ENCODE peak calls at places on chromosomes 5 and 9, in five cellular contexts. B is A549, N is AG04449, J is HCT116, E is heart left ventricle. F is an unnamed sample.

GRCh38 chr9:87267701-87268100 is 230.0 kb upstream of the DAPK1 start:
- DNase-seq in E (peak), B (no peak), N (no peak), J (no peak), F (peak)

GRCh38 chr9:129561594-129562281 is 59.2 kb downstream of the C9orf50 start:
- DNase-seq in J (no peak), N (no peak), E (no peak), B (no peak), F (no peak)

GRCh38 chr5:118336468-118336867 is 651.9 kb downstream of the DTWD2 start:
- DNase-seq in J (no peak), N (no peak), B (no peak), E (no peak), F (no peak)

GRCh38 chr5:118407958-118408357 is 580.4 kb downstream of the DTWD2 start:
- DNase-seq in N (no peak), J (no peak), E (no peak), B (no peak), F (no peak)

GRCh38 chr5:109399092-109399759 is 10.5 kb downstream of the PJA2 start:
- DNase-seq in E (no peak), J (no peak), N (no peak), B (no peak), F (no peak)

GRCh38 chr9:14880951-14881465 is 29.2 kb downstream of the FREM1 start:
- DNase-seq in J (no peak), E (no peak), B (no peak), N (no peak), F (no peak)

GRCh38 chr5:103258957-103259704 is 568 bp downstream of the MACIR start:
- DNase-seq in J (no peak), E (peak), B (peak), N (no peak), F (peak)

GRCh38 chr9:14321517-14322125 is 7.7 kb upstream of the NFIB start:
- DNase-seq in J (no peak), N (no peak), E (no peak), B (no peak), F (no peak)

GRCh38 chr9:107637421-107638420 is 148.2 kb upstream of the KLF4 start:
- DNase-seq in J (no peak), E (peak), B (peak), N (peak), F (peak)

GRCh38 chr9:106953166-106953565 is 90.2 kb downstream of the ZNF462 start:
- DNase-seq in J (no peak), E (no peak), N (no peak), B (peak), F (peak)

GRCh38 chr9:131365546-131365945 is 28.3 kb upstream of the PRRC2B start:
- DNase-seq in E (no peak), N (no peak), J (no peak), B (no peak), F (no peak)

GRCh38 chr9:115192835-115193234 is 74.9 kb upstream of the TNC start:
- DNase-seq in B (no peak), E (no peak), J (no peak), N (no peak), F (no peak)

GRCh38 chr9:17907780-17908513 is 329.1 kb downstream of the SH3GL2 start:
- DNase-seq in B (no peak), E (no peak), N (no peak), J (no peak), F (no peak)

GRCh38 chr5:81856948-81857928 is 106.3 kb upstream of the SSBP2 start:
- DNase-seq in J (no peak), N (no peak), E (peak), B (no peak), F (peak)

GRCh38 chr9:21684831-21685362 is 117.5 kb upstream of the MTAP start:
- DNase-seq in B (peak), J (peak), N (no peak), E (no peak), F (peak)

GRCh38 chr5:89213584-89213983 is 330.6 kb upstream of the MEF2C start:
- DNase-seq in J (no peak), N (peak), E (peak), B (no peak), F (no peak)

GRCh38 chr5:79795764-79796398 is 106.2 kb downstream of the CMYA5 start:
- DNase-seq in J (no peak), N (no peak), E (peak), B (no peak), F (peak)

GRCh38 chr5:6659941-6660684 is 26.9 kb downstream of the SRD5A1 start:
- DNase-seq in J (no peak), N (no peak), E (no peak), B (no peak), F (no peak)

GRCh38 chr5:126395627-126396026 is 27.6 kb upstream of the GRAMD2B start:
- DNase-seq in N (no peak), B (no peak), J (no peak), E (no peak), F (peak)

GRCh38 chr5:16427572-16427971 is 38.0 kb downstream of the ZNF622 start:
- DNase-seq in N (no peak), J (no peak), B (no peak), E (no peak), F (no peak)

GRCh38 chr5:179275381-179275878 is 69.8 kb downstream of the ADAMTS2 start:
- DNase-seq in N (no peak), J (no peak), B (no peak), E (no peak), F (no peak)

GRCh38 chr9:8961186-8961666 is 1161.6 kb upstream of the DMAC1 start:
- DNase-seq in E (peak), J (no peak), N (no peak), B (no peak), F (no peak)

GRCh38 chr9:7135735-7136134 is 378.0 kb downstream of the KDM4C start:
- DNase-seq in B (no peak), N (no peak), J (no peak), E (no peak), F (no peak)

GRCh38 chr9:118268046-118268445 is 563.8 kb downstream of the TLR4 start:
- DNase-seq in J (no peak), N (no peak), B (no peak), E (no peak), F (no peak)

GRCh38 chr5:137648361-137648760 is 87.5 kb downstream of the KLHL3 start:
- DNase-seq in B (no peak), N (no peak), E (no peak), J (no peak), F (no peak)

GRCh38 chr5:125409496-125410351 is 663.3 kb upstream of the ZNF608 start:
- DNase-seq in B (no peak), N (no peak), J (no peak), E (no peak), F (peak)

GRCh38 chr5:77397686-77398300 is 94.3 kb downstream of the WDR41 start:
- DNase-seq in N (no peak), J (no peak), B (no peak), E (no peak), F (no peak)

GRCh38 chr5:132876020-132876759 is 2.7 kb downstream of the LEAP2 start:
- DNase-seq in J (no peak), E (no peak), B (no peak), N (peak), F (peak)

GRCh38 chr5:134127376-134127861 is 12.9 kb downstream of the TCF7 start:
- DNase-seq in B (no peak), N (no peak), J (no peak), E (peak), F (peak)

GRCh38 chr9:21141427-21141882 is at the start of gene IFNW1:
- DNase-seq in N (no peak), J (no peak), E (no peak), B (no peak), F (no peak)

GRCh38 chr5:86786955-86787354 is 169.2 kb downstream of the COX7C start:
- DNase-seq in J (no peak), B (no peak), E (peak), N (no peak), F (no peak)

GRCh38 chr5:8954801-8955200 is 591.1 kb downstream of the SEMA5A start:
- DNase-seq in E (no peak), J (no peak), N (no peak), B (no peak), F (no peak)

GRCh38 chr5:2750026-2750757 is 1.3 kb downstream of the IRX2 start:
- DNase-seq in E (no peak), N (no peak), B (no peak), J (no peak), F (peak)

GRCh38 chr9:134375430-134376385 is 49.5 kb downstream of the RXRA start:
- DNase-seq in E (no peak), B (no peak), N (no peak), J (no peak), F (no peak)

GRCh38 chr9:35923927-35924763 is 14.9 kb downstream of the SPAAR start:
- DNase-seq in J (peak), B (peak), E (no peak), N (peak), F (peak)

GRCh38 chr5:168292783-168293696 is 1.6 kb downstream of the WWC1 start:
- DNase-seq in N (no peak), B (no peak), E (no peak), J (no peak), F (no peak)

GRCh38 chr5:8844206-8844605 is 701.7 kb downstream of the SEMA5A start:
- DNase-seq in N (no peak), E (no peak), B (no peak), J (no peak), F (no peak)

GRCh38 chr9:16207161-16207560 is 654.3 kb downstream of the CCDC171 start:
- DNase-seq in E (peak), J (no peak), B (no peak), N (no peak), F (no peak)

GRCh38 chr9:138024131-138024530 is 146.5 kb downstream of the CACNA1B start:
- DNase-seq in J (no peak), B (no peak), N (no peak), E (no peak), F (no peak)
- H3K4me3 ChIP-seq in J (peak), B (peak), N (no peak), E (no peak), F (no peak)

DNA sequence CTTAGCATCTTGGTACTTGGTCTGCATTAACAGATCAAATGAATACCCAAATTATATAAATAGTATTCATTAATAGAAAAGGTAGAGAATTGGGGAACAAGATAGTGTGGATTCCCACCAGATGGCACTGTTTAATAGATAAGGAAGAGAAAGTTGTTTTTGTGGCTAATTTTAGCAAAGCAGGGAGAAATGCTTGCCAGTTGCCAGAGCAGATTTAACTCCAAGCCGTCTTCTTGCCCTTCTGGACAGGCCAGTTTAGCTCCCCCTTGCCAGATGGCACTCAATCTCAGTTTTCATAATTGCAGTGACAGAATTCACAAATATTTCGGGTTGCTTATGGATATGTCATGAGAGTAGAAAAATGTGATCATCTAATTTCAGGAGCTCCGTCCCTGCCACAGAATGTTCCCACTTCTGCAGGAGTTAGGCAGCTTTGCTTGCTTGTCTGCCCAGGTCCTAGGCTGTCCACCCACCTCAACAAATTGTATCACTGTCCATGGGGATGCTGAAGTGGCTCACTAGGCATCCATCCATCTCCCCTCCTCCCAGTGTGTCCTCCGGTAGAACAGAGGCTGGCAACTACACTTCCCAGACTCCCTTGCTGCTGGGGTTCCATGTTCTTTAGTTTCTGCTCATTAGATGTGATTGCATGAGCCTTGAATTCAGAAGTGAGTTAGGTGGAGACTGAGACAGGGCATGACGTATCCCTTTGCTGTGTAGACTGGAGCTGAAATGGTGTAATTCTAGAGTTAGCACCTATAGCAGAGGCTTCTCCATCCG is 11.8 kb upstream of the HEXB start:
- DNase-seq in B (no peak), J (peak), N (no peak), E (no peak), F (peak)
- TF ChIP-seq CTCF in B (peak), J (peak), N (peak), E (peak), F (peak)

DNA sequence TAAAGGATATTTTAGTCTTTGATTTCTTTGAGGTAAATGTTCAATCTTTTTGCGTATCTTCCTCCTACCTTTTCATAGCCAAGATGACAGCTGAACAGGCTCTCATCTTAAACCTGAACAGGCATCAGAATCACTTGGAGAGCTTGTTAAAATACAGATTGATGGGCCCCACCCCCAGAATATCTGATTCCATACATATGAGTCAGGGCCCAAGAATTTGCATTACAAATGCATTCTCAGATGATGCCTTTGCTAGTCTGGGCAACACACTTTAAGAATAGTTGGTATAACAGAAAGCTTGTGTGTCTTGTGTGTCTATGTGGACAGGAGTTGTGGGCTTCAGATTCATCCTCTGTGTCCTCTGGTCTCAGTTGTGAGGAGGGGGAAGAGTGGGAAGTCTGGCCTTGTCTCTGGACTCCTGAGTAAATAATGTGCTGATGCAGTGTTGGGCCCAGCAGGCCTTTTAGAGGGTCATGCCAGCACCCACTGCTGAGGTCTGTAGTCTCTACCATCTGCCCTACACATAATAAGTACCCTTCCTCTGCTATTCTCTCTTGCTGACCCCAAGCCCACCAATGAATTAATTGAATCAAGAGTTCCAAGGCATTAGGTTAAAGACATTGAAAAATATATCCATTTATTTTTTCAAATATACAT is 43.1 kb downstream of the PTCD2 start:
- DNase-seq in N (no peak), B (no peak), E (no peak), J (peak), F (peak)
- H3K4me3 ChIP-seq in N (no peak), B (no peak), E (no peak), J (no peak), F (no peak)

GRCh38 chr5:93741136-93741811 is at the start of gene POU5F2:
- DNase-seq in B (no peak), N (no peak), J (no peak), E (no peak), F (no peak)
- TF ChIP-seq CTCF in B (no peak), N (no peak), J (peak), E (no peak), F (no peak)

GRCh38 chr5:140010798-140011197 is 32.3 kb downstream of the NRG2 start:
- DNase-seq in J (no peak), B (no peak), N (no peak), E (no peak), F (no peak)

GRCh38 chr5:140014751-140015150 is 28.3 kb downstream of the NRG2 start:
- DNase-seq in E (no peak), J (no peak), B (no peak), N (no peak), F (no peak)

GRCh38 chr5:140012443-140012842 is 30.7 kb downstream of the NRG2 start:
- DNase-seq in E (no peak), N (no peak), B (no peak), J (no peak), F (no peak)

GRCh38 chr5:140013536-140013935 is 29.6 kb downstream of the NRG2 start:
- DNase-seq in J (no peak), B (no peak), E (no peak), N (no peak), F (no peak)

DNA sequence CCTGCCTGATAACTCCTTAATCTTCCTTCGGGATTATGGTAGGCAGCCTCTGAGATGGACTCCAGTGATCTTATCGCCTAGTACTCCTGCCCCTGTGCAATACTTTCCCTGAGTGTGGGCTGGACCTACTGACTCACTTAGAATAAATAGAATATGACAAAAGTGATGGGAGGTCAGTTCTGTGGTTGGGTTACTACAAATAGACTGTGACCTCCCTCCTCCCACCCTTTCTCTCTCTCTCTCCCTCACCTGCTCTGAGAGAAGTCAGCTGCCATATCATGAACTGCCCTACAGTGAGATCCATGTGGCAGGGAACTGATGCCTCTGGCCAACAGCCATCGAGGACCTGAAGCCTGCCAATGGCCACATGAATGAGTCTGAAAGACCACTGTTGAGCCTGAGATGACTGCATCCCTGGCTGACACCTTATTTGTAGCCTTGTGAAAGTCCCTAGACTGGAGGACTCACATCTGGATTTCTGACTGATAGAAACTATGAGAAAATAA is 31.7 kb downstream of the NRG2 start:
- DNase-seq in N (no peak), E (peak), B (no peak), J (no peak), F (peak)
- H3K4me3 ChIP-seq in N (no peak), E (no peak), B (no peak), J (no peak), F (no peak)

GRCh38 chr9:83919111-83919510 is 2.1 kb downstream of the KIF27 start:
- DNase-seq in J (no peak), B (no peak), E (no peak), N (no peak), F (no peak)

GRCh38 chr9:83920942-83921707 is at the start of gene KIF27:
- DNase-seq in N (peak), E (peak), B (peak), J (peak), F (peak)

GRCh38 chr9:83920469-83920941 is 727 bp downstream of the KIF27 start:
- DNase-seq in N (no peak), E (peak), J (no peak), B (peak), F (peak)
- TF ChIP-seq CTCF in N (peak), E (peak), J (peak), B (peak), F (peak)